ENCODE peak calls at places on chromosomes 1 and 21, in four cellular contexts. I, E, T and G are unnamed samples.

GRCh38 chr1:186442651-186443114 is 18.2 kb downstream of the PDC start:
- DNase-seq in I (no peak), E (no peak), T (no peak), G (no peak)

GRCh38 chr1:147676306-147677085 is 6.2 kb upstream of the ACP6 start:
- DNase-seq in I (no peak), E (no peak), T (no peak), G (no peak)

GRCh38 chr1:219432966-219433365 is 179.9 kb downstream of the ZC3H11B start:
- DNase-seq in I (no peak), E (no peak), T (no peak), G (no peak)

GRCh38 chr1:175889848-175890247 is 146.5 kb upstream of the TNR start:
- DNase-seq in I (no peak), E (no peak), T (no peak), G (no peak)

GRCh38 chr1:169371400-169371799 is 3.4 kb downstream of the BLZF1 start:
- DNase-seq in I (no peak), E (no peak), T (no peak), G (no peak)

GRCh38 chr1:43799656-43800629 is 92.6 kb downstream of the ST3GAL3 start:
- DNase-seq in I (no peak), E (no peak), T (no peak), G (no peak)

GRCh38 chr1:20834780-20835179 is 47.7 kb upstream of the HP1BP3 start:
- DNase-seq in I (no peak), E (no peak), T (no peak), G (no peak)

GRCh38 chr1:222897527-222898190 is 82.8 kb downstream of the DISP1 start:
- DNase-seq in I (no peak), E (no peak), T (no peak), G (no peak)

GRCh38 chr1:224851210-224851849 is 78.1 kb upstream of the DNAH14 start:
- DNase-seq in I (peak; percentile 42), E (peak; percentile 32), T (no peak), G (peak; percentile 78)

GRCh38 chr1:234899041-234899787 is 229.4 kb downstream of the TOMM20 start:
- DNase-seq in I (peak; percentile 48), E (no peak), T (no peak), G (no peak)

GRCh38 chr1:119611701-119612113 is 36.4 kb downstream of the ZNF697 start:
- DNase-seq in I (peak; percentile 64), E (peak; percentile 55), T (peak; percentile 79), G (peak; percentile 90)

GRCh38 chr1:60657926-60658325 is 424.4 kb upstream of the NFIA start:
- DNase-seq in I (no peak), E (no peak), T (no peak), G (no peak)

GRCh38 chr1:201791051-201791774 is 37.7 kb upstream of the IPO9 start:
- DNase-seq in I (no peak), E (no peak), T (no peak), G (no peak)

GRCh38 chr21:35658242-35658641 is 402.1 kb downstream of the SETD4 start:
- DNase-seq in I (no peak), E (no peak), T (no peak), G (no peak)

GRCh38 chr1:225607355-225607754 is 45.6 kb downstream of the ENAH start:
- DNase-seq in I (no peak), E (no peak), T (no peak), G (no peak)

GRCh38 chr21:41373769-41374168 is 11.9 kb downstream of the MX2 start:
- DNase-seq in I (no peak), E (no peak), T (peak; percentile 35), G (no peak)

GRCh38 chr1:76867342-76868130 is at the start of gene ST6GALNAC5:
- DNase-seq in I (peak; percentile 10), E (no peak), T (no peak), G (no peak)

GRCh38 chr1:2121071-2121691 is 71.0 kb downstream of the PRKCZ start:
- DNase-seq in I (no peak), E (no peak), T (no peak), G (no peak)

GRCh38 chr1:22625262-22625925 is 11.0 kb upstream of the C1QA start:
- DNase-seq in I (no peak), E (no peak), T (no peak), G (no peak)